ENCODE peak calls at places on chromosomes 5 and 9, in five cellular contexts. W is midbrain, B is WTC11, I is GM12892, L is astrocyte of the hippocampus. F is an unnamed sample.

GRCh38 chr9:113574381-113575262 is 111.1 kb downstream of the RGS3 start:
- DNase-seq in I (no peak), L (peak), W (no peak), B (no peak), F (no peak)

GRCh38 chr9:135082536-135082935 is 4.9 kb upstream of the OLFM1 start:
- DNase-seq in I (no peak), B (no peak), W (no peak), L (no peak), F (no peak)

GRCh38 chr9:127921592-127922120 is 4.8 kb upstream of the ST6GALNAC4 start:
- DNase-seq in L (peak), I (peak), W (peak), B (peak), F (peak)

GRCh38 chr5:147673276-147673675 is 109.3 kb downstream of the JAKMIP2 start:
- DNase-seq in W (no peak), B (no peak), L (no peak), I (no peak), F (peak)

GRCh38 chr5:108193021-108193795 is 188.7 kb downstream of the FBXL17 start:
- DNase-seq in L (peak), I (no peak), W (no peak), B (no peak), F (peak)

GRCh38 chr5:32254987-32255900 is 57.5 kb downstream of the MTMR12 start:
- DNase-seq in L (peak), I (no peak), B (no peak), W (peak), F (no peak)

GRCh38 chr5:140549237-140550144 is 2.0 kb downstream of the EIF4EBP3 start:
- DNase-seq in B (no peak), I (no peak), L (peak), W (peak), F (no peak)

GRCh38 chr9:4113711-4114110 is 186.2 kb downstream of the GLIS3 start:
- DNase-seq in L (peak), B (no peak), I (no peak), W (no peak), F (no peak)

GRCh38 chr5:167207081-167207480 is 1084.4 kb upstream of the WWC1 start:
- DNase-seq in W (no peak), B (no peak), L (peak), I (no peak), F (no peak)

GRCh38 chr9:1979815-1980367 is 35.3 kb upstream of the SMARCA2 start:
- DNase-seq in W (no peak), L (peak), I (no peak), B (no peak), F (no peak)

GRCh38 chr5:142561486-142562097 is 124.3 kb downstream of the FGF1 start:
- DNase-seq in W (no peak), B (no peak), L (peak), I (no peak), F (no peak)

GRCh38 chr5:149658299-149658698 is 71.8 kb upstream of the PPARGC1B start:
- DNase-seq in W (no peak), I (no peak), L (no peak), B (no peak), F (no peak)

GRCh38 chr9:129285382-129285781 is 107.3 kb upstream of the IER5L start:
- DNase-seq in W (no peak), L (no peak), I (no peak), B (no peak), F (no peak)

GRCh38 chr5:149759986-149760699 is 30.0 kb downstream of the PPARGC1B start:
- DNase-seq in L (no peak), B (no peak), I (no peak), W (no peak), F (no peak)

GRCh38 chr5:28473531-28474107 is 1435.2 kb upstream of the CDH9 start:
- DNase-seq in L (peak), I (no peak), B (no peak), W (no peak), F (no peak)

GRCh38 chr5:140344683-140345423 is 1.6 kb downstream of the HBEGF start:
- DNase-seq in L (peak), W (no peak), B (no peak), I (no peak), F (no peak)

F was measured in D721Med.